ENCODE peak calls at places on chromosomes 1 and 21, in five cellular contexts. K is stimulated activated CD8-positive, alpha-beta memory T cell treated with anti-CD3 and anti-CD28 coated beads, Interleukin-4, amount 100 ng/mL, for 1 hour; B is CD8-positive, alpha-beta memory T cell; Z is GDM1; L is EL. V is an unnamed sample.

GRCh38 chr21:42672699-42673458 is 19.5 kb downstream of the PDE9A start:
- DNase-seq in K (no peak), B (no peak), Z (no peak), L (peak; percentile 44), V (no peak)

GRCh38 chr1:33220701-33221384 is 35.4 kb upstream of the ZNF362 start:
- DNase-seq in K (no peak), B (no peak), Z (no peak), L (peak; percentile 15), V (no peak)

GRCh38 chr1:230760360-230760827 is 13.2 kb downstream of the CAPN9 start:
- DNase-seq in K (no peak), B (no peak), Z (no peak), L (no peak), V (no peak)

GRCh38 chr1:230394134-230394533 is 32.0 kb downstream of the PGBD5 start:
- DNase-seq in K (no peak), B (no peak), Z (no peak), L (no peak), V (no peak)

GRCh38 chr1:12760256-12760795 is 13.2 kb upstream of the PRAMEF12 start:
- DNase-seq in K (no peak), B (no peak), Z (no peak), L (no peak), V (no peak)

GRCh38 chr21:45330075-45330781 is 42.5 kb upstream of the POFUT2 start:
- DNase-seq in K (no peak), B (no peak), Z (no peak), L (peak; percentile 95), V (no peak)

GRCh38 chr1:175733762-175734161 is 9.6 kb downstream of the TNR start:
- DNase-seq in K (no peak), B (no peak), Z (no peak), L (no peak), V (no peak)

GRCh38 chr1:242402956-242403355 is 121.5 kb downstream of the PLD5 start:
- DNase-seq in K (no peak), B (no peak), Z (no peak), L (no peak), V (no peak)

GRCh38 chr1:22760453-22760852 is 49.8 kb downstream of the EPHB2 start:
- DNase-seq in K (no peak), B (no peak), Z (no peak), L (peak; percentile 77), V (no peak)

GRCh38 chr1:101482306-101482705 is 245.5 kb downstream of the S1PR1 start:
- DNase-seq in K (no peak), B (no peak), Z (no peak), L (no peak), V (no peak)

GRCh38 chr1:15765495-15766194 is 7.0 kb downstream of the FBLIM1 start:
- DNase-seq in K (no peak), B (no peak), Z (no peak), L (no peak), V (no peak)

GRCh38 chr1:45266151-45266801 is 59.9 kb upstream of the ZSWIM5 start:
- DNase-seq in K (no peak), B (no peak), Z (no peak), L (peak; percentile 72), V (no peak)

GRCh38 chr21:15006594-15007230 is 58.1 kb downstream of the NRIP1 start:
- DNase-seq in K (no peak), B (no peak), Z (no peak), L (no peak), V (no peak)